ENCODE peak calls at places on chromosomes 13 and 19, in four cellular contexts. One of them, this sample, is unnamed. For H3K36me3, the result is how much of the 10 kb centered on the place peaks cover.

GRCh38 chr19:52917531-52917930 is 5.7 kb downstream of the ZNF888 start:
- DNase-seq in H1: no peak
- DNase-seq in HCT116: no peak
- DNase-seq in HepG2: no peak
- DNase-seq in this sample: no peak

GRCh38 chr13:111947876-111948275 is 119.1 kb upstream of the SOX1 start:
- DNase-seq in H1: no peak
- DNase-seq in HCT116: no peak
- DNase-seq in HepG2: no peak
- DNase-seq in this sample: no peak

GRCh38 chr19:51808333-51808986 is 13.5 kb downstream of the FPR3 start:
- DNase-seq in H1: no peak
- DNase-seq in HCT116: no peak
- DNase-seq in HepG2: peak
- DNase-seq in this sample: no peak

GRCh38 chr19:32870154-32870573 is 597 bp upstream of the SLC7A9 start:
- DNase-seq in H1: no peak
- DNase-seq in HCT116: no peak
- DNase-seq in HepG2: peak
- DNase-seq in this sample: no peak

GRCh38 chr13:86051134-86052103 is 252.2 kb upstream of the SLITRK6 start:
- DNase-seq in H1: no peak
- DNase-seq in HCT116: no peak
- DNase-seq in HepG2: no peak
- DNase-seq in this sample: no peak

GRCh38 chr19:50658438-50659317 is 9.4 kb downstream of the C19orf81 start:
- DNase-seq in H1: peak
- DNase-seq in HCT116: peak
- DNase-seq in HepG2: no peak
- DNase-seq in this sample: peak

GRCh38 chr19:3667037-3667638 is 33.1 kb downstream of the PIP5K1C start:
- DNase-seq in H1: no peak
- DNase-seq in HCT116: no peak
- DNase-seq in HepG2: no peak
- DNase-seq in this sample: no peak

GRCh38 chr19:45632468-45633196 is 6.6 kb downstream of the EML2 start:
- DNase-seq in H1: no peak
- DNase-seq in HCT116: peak
- DNase-seq in HepG2: no peak
- DNase-seq in this sample: no peak

GRCh38 chr19:42436006-42436405 is 6.7 kb downstream of the CXCL17 start:
- DNase-seq in H1: no peak
- DNase-seq in HCT116: no peak
- DNase-seq in HepG2: peak
- DNase-seq in this sample: no peak

GRCh38 chr13:109719962-109720646 is 66.3 kb downstream of the IRS2 start:
- DNase-seq in H1: no peak
- DNase-seq in HCT116: no peak
- DNase-seq in HepG2: no peak
- DNase-seq in this sample: no peak

GRCh38 chr19:47416667-47417033 is 2.7 kb downstream of the MEIS3 start:
- DNase-seq in H1: no peak
- DNase-seq in HCT116: no peak
- DNase-seq in HepG2: no peak
- DNase-seq in this sample: no peak

GRCh38 chr19:1766800-1767352 is 13.6 kb downstream of the ONECUT3 start:
- DNase-seq in H1: no peak
- DNase-seq in HCT116: no peak
- DNase-seq in HepG2: no peak
- DNase-seq in this sample: no peak

GRCh38 chr19:1765904-1766799 is 12.8 kb downstream of the ONECUT3 start:
- DNase-seq in H1: no peak
- DNase-seq in HCT116: no peak
- DNase-seq in HepG2: no peak
- DNase-seq in this sample: no peak

GRCh38 chr19:1768918-1769644 is 15.8 kb downstream of the ONECUT3 start:
- DNase-seq in H1: no peak
- DNase-seq in HCT116: no peak
- DNase-seq in HepG2: no peak
- DNase-seq in this sample: no peak

GRCh38 chr19:1768248-1768647 is 14.9 kb downstream of the ONECUT3 start:
- DNase-seq in H1: no peak
- DNase-seq in HCT116: no peak
- DNase-seq in HepG2: peak
- DNase-seq in this sample: peak

DNA sequence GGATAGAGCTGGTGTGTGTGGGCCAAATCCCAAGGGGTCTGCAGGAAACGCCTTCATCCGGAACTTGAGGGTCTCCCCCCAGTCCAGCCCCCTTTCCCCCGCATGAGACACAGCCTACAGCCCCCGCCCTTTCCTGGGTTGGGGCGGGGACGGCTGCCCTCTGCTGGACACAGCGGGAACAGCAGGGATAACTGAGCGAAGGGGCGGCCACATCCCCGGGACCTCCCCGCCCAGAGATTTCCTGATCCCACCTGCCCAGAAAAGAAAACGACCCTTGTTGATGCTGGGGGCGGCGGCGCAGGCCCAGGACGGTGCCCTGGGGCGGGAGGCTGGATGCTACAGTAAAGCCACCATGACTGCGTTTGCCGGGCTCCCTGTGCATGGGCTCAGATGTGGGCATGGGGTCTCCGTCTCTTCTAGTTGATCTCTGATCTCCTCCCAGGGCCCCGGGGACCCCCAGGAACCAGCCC is 14.2 kb downstream of the ONECUT3 start:
- DNase-seq in H1: no peak
- DNase-seq in HCT116: no peak
- DNase-seq in HepG2: no peak
- DNase-seq in this sample: no peak
- TF ChIP-seq YY1 in H1: no peak
- TF ChIP-seq YY1 in HCT116: no peak
- TF ChIP-seq YY1 in HepG2: no peak
- TF ChIP-seq YY1 in this sample: no peak

GRCh38 chr13:40764587-40765403 is 6.2 kb downstream of the MRPS31 start:
- DNase-seq in H1: no peak
- DNase-seq in HCT116: no peak
- DNase-seq in HepG2: no peak
- DNase-seq in this sample: no peak

GRCh38 chr13:40765602-40766001 is 5.4 kb downstream of the MRPS31 start:
- DNase-seq in H1: no peak
- DNase-seq in HCT116: no peak
- DNase-seq in HepG2: no peak
- DNase-seq in this sample: no peak

GRCh38 chr13:40758811-40759210 is 12.2 kb downstream of the MRPS31 start:
- DNase-seq in H1: no peak
- DNase-seq in HCT116: no peak
- DNase-seq in HepG2: no peak
- DNase-seq in this sample: no peak

GRCh38 chr13:40762849-40763248 is 8.1 kb downstream of the MRPS31 start:
- DNase-seq in H1: no peak
- DNase-seq in HCT116: no peak
- DNase-seq in HepG2: no peak
- DNase-seq in this sample: no peak
- H3K36me3 ChIP-seq in H1: under half
- H3K36me3 ChIP-seq in HCT116: under half
- H3K36me3 ChIP-seq in HepG2: under half
- H3K36me3 ChIP-seq in this sample: under half

GRCh38 chr13:39881887-39882286 is 226.4 kb downstream of the COG6 start:
- DNase-seq in H1: no peak
- DNase-seq in HCT116: no peak
- DNase-seq in HepG2: no peak
- DNase-seq in this sample: no peak

GRCh38 chr13:39881383-39881782 is 225.9 kb downstream of the COG6 start:
- DNase-seq in H1: no peak
- DNase-seq in HCT116: no peak
- DNase-seq in HepG2: no peak
- DNase-seq in this sample: no peak

GRCh38 chr13:39887424-39887823 is 232.0 kb downstream of the COG6 start:
- DNase-seq in H1: no peak
- DNase-seq in HCT116: no peak
- DNase-seq in HepG2: no peak
- DNase-seq in this sample: no peak

GRCh38 chr13:39886336-39886735 is 230.9 kb downstream of the COG6 start:
- DNase-seq in H1: no peak
- DNase-seq in HCT116: no peak
- DNase-seq in HepG2: no peak
- DNase-seq in this sample: no peak

DNA sequence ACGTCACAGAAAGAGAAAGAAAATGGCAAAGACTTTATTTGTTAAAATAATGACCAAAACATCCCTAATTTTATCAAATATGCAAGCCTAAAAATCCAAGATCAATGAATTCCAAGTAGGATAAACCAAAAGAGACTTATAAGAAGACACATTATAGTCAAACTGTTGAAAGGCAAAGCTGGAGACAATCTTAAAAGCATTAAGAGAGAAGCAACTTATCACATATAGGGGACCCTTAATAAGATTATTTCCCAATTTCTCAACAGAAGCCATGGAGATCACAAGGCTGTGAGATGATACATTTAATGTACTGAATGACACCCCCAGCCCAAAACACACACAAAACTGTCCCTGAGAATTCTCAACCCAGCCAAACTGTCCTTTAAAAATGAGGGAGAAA is 228.7 kb downstream of the COG6 start:
- DNase-seq in H1: no peak
- DNase-seq in HCT116: no peak
- DNase-seq in HepG2: no peak
- DNase-seq in this sample: no peak
- TF ChIP-seq ZNF274 in H1: no peak
- TF ChIP-seq ZNF274 in HCT116: no peak
- TF ChIP-seq ZNF274 in HepG2: no peak
- TF ChIP-seq ZNF274 in this sample: no peak

DNA sequence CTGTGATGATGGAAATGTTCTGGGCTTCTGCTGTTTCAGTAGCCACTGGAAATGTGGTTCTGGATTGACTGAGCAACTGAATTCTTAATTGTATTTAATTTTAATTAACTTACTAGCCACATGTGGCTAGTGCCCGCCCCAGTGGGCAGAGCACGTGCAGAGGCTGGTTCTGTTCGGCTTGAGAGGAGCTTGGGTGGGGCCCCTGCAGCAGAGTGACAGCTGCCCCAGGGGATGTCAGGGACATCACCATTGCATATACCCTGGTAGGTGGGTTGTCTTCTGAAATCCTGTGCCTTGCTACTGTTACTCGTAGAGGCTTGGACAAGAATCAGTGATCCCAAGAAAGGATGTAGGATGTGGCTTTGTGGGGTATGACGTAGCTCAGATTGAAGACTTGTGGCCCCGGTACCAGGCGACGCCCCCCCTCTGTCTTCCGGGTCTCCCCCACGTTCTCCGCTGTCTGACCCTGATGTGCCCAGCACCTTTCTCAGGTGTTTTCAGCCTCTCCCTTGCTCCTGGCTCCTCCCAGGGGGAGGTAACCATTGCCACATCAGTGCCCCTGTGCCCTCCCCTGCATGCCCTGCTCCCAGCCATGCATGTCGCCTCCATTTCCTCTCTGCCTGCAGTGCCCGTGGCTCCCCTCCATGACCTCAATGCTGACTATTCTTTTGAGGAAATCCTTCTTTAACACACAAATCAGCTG is 102.6 kb upstream of the RNF113B start:
- DNase-seq in H1: no peak
- DNase-seq in HCT116: no peak
- DNase-seq in HepG2: no peak
- DNase-seq in this sample: no peak
- TF ChIP-seq YY1 in H1: no peak
- TF ChIP-seq YY1 in HCT116: no peak
- TF ChIP-seq YY1 in HepG2: no peak
- TF ChIP-seq YY1 in this sample: no peak

DNA sequence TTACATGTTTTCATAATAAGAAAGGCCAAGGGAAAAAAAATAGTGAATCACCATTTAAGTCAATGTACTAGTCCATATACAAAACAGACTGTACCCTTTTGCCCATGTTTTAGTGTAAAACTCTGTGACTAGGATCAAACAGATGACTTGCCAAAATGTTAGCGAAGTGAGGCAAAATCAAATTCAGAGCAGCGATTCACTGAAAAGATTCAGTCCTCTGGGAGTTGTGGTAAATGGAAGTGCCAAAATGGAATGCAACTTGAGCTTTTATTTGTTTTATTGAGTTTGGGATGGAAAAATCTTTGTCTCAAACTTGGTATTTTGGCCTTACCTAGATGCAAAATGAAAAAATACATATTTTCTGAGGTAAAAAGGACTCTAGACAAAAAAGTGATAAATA is 9.1 kb downstream of the CDADC1 start:
- DNase-seq in H1: no peak
- DNase-seq in HCT116: no peak
- DNase-seq in HepG2: no peak
- DNase-seq in this sample: no peak
- H3K36me3 ChIP-seq in H1: under half
- H3K36me3 ChIP-seq in HCT116: under half
- H3K36me3 ChIP-seq in HepG2: half or more
- H3K36me3 ChIP-seq in this sample: under half

GRCh38 chr13:105608132-105608531 is 927.3 kb downstream of the EFNB2 start:
- DNase-seq in H1: no peak
- DNase-seq in HCT116: no peak
- DNase-seq in HepG2: no peak
- DNase-seq in this sample: no peak

GRCh38 chr13:105616313-105617075 is 919.0 kb downstream of the EFNB2 start:
- DNase-seq in H1: no peak
- DNase-seq in HCT116: no peak
- DNase-seq in HepG2: no peak
- DNase-seq in this sample: no peak

GRCh38 chr13:105612541-105612940 is 922.9 kb downstream of the EFNB2 start:
- DNase-seq in H1: no peak
- DNase-seq in HCT116: no peak
- DNase-seq in HepG2: no peak
- DNase-seq in this sample: no peak

DNA sequence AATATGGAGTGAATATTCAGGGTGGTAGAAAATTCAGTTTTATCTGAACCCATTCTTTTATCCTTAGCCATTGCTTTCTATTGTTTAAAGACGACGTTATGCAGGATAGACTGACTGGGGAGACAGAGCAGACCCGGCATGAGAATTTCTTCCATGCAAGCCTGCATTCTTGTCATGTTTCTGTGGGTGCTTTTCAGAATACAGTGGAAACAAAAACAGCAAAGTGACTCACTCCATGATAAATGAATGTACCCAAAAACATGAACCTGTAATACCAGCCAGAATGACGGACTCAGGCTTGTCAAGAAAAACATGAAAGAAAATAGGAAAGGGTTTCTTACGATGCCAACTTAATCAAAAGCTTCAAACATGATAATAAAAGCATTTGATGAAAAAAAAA is 924.0 kb downstream of the EFNB2 start:
- DNase-seq in H1: no peak
- DNase-seq in HCT116: no peak
- DNase-seq in HepG2: no peak
- DNase-seq in this sample: peak
- TF ChIP-seq ZNF274 in H1: no peak
- TF ChIP-seq ZNF274 in HCT116: no peak
- TF ChIP-seq ZNF274 in HepG2: no peak
- TF ChIP-seq ZNF274 in this sample: no peak